ENCODE peak calls at places on chromosome 17, in four cellular contexts. One of them, this sample, is unnamed.
A peak's percentile ranks its signal among the peaks of the same experiment; 100 is the strongest.

GRCh38 chr17:59388070-59388556 is 56.7 kb downstream of the YPEL2 start:
- DNase-seq in GM13977: no peak
- DNase-seq in tibial nerve: no peak
- DNase-seq in body of pancreas: no peak
- DNase-seq in this sample: no peak

GRCh38 chr17:10226930-10227695 is 28.7 kb upstream of the GAS7 start:
- DNase-seq in GM13977: peak; percentile 74
- DNase-seq in tibial nerve: no peak
- DNase-seq in body of pancreas: peak; percentile 41
- DNase-seq in this sample: no peak

GRCh38 chr17:17888821-17889220 is 52.0 kb upstream of the SREBF1 start:
- DNase-seq in GM13977: no peak
- DNase-seq in tibial nerve: no peak
- DNase-seq in body of pancreas: no peak
- DNase-seq in this sample: no peak

GRCh38 chr17:4592240-4593005 is 8.1 kb downstream of the SMTNL2 start:
- DNase-seq in GM13977: no peak
- DNase-seq in tibial nerve: no peak
- DNase-seq in body of pancreas: no peak
- DNase-seq in this sample: no peak

GRCh38 chr17:17921192-17922082 is 50.8 kb downstream of the TOM1L2 start:
- DNase-seq in GM13977: no peak
- DNase-seq in tibial nerve: no peak
- DNase-seq in body of pancreas: no peak
- DNase-seq in this sample: peak; percentile 97

GRCh38 chr17:81338301-81339179 is 43.4 kb upstream of the SLC38A10 start:
- DNase-seq in GM13977: no peak
- DNase-seq in tibial nerve: no peak
- DNase-seq in body of pancreas: peak; percentile 41
- DNase-seq in this sample: no peak

GRCh38 chr17:73232587-73233373 is 28.9 kb downstream of the CPSF4L start:
- DNase-seq in GM13977: peak; percentile 53
- DNase-seq in tibial nerve: no peak
- DNase-seq in body of pancreas: peak; percentile 54
- DNase-seq in this sample: peak; percentile 15

GRCh38 chr17:20935740-20936139 is 107.1 kb downstream of the USP22 start:
- DNase-seq in GM13977: no peak
- DNase-seq in tibial nerve: no peak
- DNase-seq in body of pancreas: no peak
- DNase-seq in this sample: peak; percentile 60

GRCh38 chr17:17917394-17917793 is 54.8 kb downstream of the TOM1L2 start:
- DNase-seq in GM13977: no peak
- DNase-seq in tibial nerve: no peak
- DNase-seq in body of pancreas: no peak
- DNase-seq in this sample: peak; percentile 58

GRCh38 chr17:48003686-48004120 is 32.8 kb downstream of the CDK5RAP3 start:
- DNase-seq in GM13977: no peak
- DNase-seq in tibial nerve: no peak
- DNase-seq in body of pancreas: no peak
- DNase-seq in this sample: no peak

GRCh38 chr17:79182176-79183160 is 107.8 kb downstream of the ENGASE start:
- DNase-seq in GM13977: no peak
- DNase-seq in tibial nerve: no peak
- DNase-seq in body of pancreas: no peak
- DNase-seq in this sample: no peak

GRCh38 chr17:17847726-17848125 is 10.9 kb upstream of the SREBF1 start:
- DNase-seq in GM13977: no peak
- DNase-seq in tibial nerve: no peak
- DNase-seq in body of pancreas: no peak
- DNase-seq in this sample: no peak

GRCh38 chr17:77840156-77840555 is 118.3 kb upstream of the TNRC6C start:
- DNase-seq in GM13977: no peak
- DNase-seq in tibial nerve: no peak
- DNase-seq in body of pancreas: peak; percentile 46
- DNase-seq in this sample: no peak

GRCh38 chr17:75645889-75646625 is 12.8 kb downstream of the SMIM5 start:
- DNase-seq in GM13977: peak; percentile 69
- DNase-seq in tibial nerve: no peak
- DNase-seq in body of pancreas: peak; percentile 94
- DNase-seq in this sample: no peak

GRCh38 chr17:72125742-72126141 is 4.9 kb downstream of the SOX9 start:
- DNase-seq in GM13977: no peak
- DNase-seq in tibial nerve: no peak
- DNase-seq in body of pancreas: no peak
- DNase-seq in this sample: no peak

GRCh38 chr17:54270499-54270898 is 447.8 kb downstream of the KIF2B start:
- DNase-seq in GM13977: no peak
- DNase-seq in tibial nerve: no peak
- DNase-seq in body of pancreas: no peak
- DNase-seq in this sample: no peak

GRCh38 chr17:56475121-56475520 is 118.4 kb upstream of the NOG start:
- DNase-seq in GM13977: no peak
- DNase-seq in tibial nerve: no peak
- DNase-seq in body of pancreas: no peak
- DNase-seq in this sample: no peak

GRCh38 chr17:41919165-41919817 is 540 bp upstream of the ACLY start:
- DNase-seq in GM13977: no peak
- DNase-seq in tibial nerve: peak; percentile 41
- DNase-seq in body of pancreas: no peak
- DNase-seq in this sample: no peak

GRCh38 chr17:43760254-43760852 is 1.8 kb upstream of the SOST start:
- DNase-seq in GM13977: peak; percentile 92
- DNase-seq in tibial nerve: peak; percentile 84
- DNase-seq in body of pancreas: peak; percentile 98
- DNase-seq in this sample: peak; percentile 88
- TF ChIP-seq CTCF in GM13977: peak; percentile 99
- TF ChIP-seq CTCF in tibial nerve: peak; percentile 97
- TF ChIP-seq CTCF in body of pancreas: peak; percentile 100
- TF ChIP-seq CTCF in this sample: peak; percentile 99

DNA sequence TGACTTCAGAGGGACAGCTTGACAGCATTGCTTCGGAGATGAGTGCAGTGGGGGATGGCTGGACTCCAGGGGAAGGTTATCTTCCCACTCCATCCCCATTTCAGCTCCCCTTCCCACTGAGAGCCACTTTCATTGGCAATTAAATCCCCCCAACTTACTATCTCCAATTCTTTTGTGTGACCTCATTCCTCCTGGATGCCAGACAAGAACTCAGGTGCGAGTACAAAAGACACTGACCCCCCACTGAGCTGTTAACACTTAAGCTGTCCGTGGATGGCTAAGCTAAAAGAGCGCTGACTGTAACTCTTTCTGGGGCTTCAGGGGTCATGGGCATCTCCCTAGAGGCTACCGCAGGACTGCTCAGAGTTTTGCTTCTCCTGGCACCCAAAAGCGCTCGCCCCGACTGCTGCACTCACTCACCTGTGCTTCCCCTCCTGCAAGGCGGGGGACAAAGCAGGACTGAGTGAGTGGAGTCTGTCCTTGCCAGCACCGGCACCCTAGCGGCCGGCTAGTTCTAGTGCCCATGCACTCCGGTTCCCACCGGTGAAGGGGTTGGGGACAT is 44.8 kb upstream of the FBXO47 start:
- DNase-seq in GM13977: no peak
- DNase-seq in tibial nerve: no peak
- DNase-seq in body of pancreas: peak; percentile 25
- DNase-seq in this sample: no peak
- TF ChIP-seq CTCF in GM13977: no peak
- TF ChIP-seq CTCF in tibial nerve: no peak
- TF ChIP-seq CTCF in body of pancreas: peak; percentile 15
- TF ChIP-seq CTCF in this sample: peak; percentile 2

GRCh38 chr17:68863091-68863652 is 92.0 kb downstream of the ABCA8 start:
- DNase-seq in GM13977: no peak
- DNase-seq in tibial nerve: no peak
- DNase-seq in body of pancreas: no peak
- DNase-seq in this sample: no peak
- TF ChIP-seq CTCF in GM13977: no peak
- TF ChIP-seq CTCF in tibial nerve: no peak
- TF ChIP-seq CTCF in body of pancreas: no peak
- TF ChIP-seq CTCF in this sample: no peak

GRCh38 chr17:44733753-44734152 is 25.0 kb upstream of the ADAM11 start:
- DNase-seq in GM13977: no peak
- DNase-seq in tibial nerve: no peak
- DNase-seq in body of pancreas: no peak
- DNase-seq in this sample: no peak
- TF ChIP-seq CTCF in GM13977: peak; percentile 30
- TF ChIP-seq CTCF in tibial nerve: no peak
- TF ChIP-seq CTCF in body of pancreas: no peak
- TF ChIP-seq CTCF in this sample: no peak

GRCh38 chr17:31061678-31062077 is 33.1 kb upstream of the NF1 start:
- DNase-seq in GM13977: no peak
- DNase-seq in tibial nerve: no peak
- DNase-seq in body of pancreas: no peak
- DNase-seq in this sample: no peak
- TF ChIP-seq CTCF in GM13977: peak; percentile 33
- TF ChIP-seq CTCF in tibial nerve: no peak
- TF ChIP-seq CTCF in body of pancreas: no peak
- TF ChIP-seq CTCF in this sample: no peak

GRCh38 chr17:306116-306515 is 46.5 kb downstream of the RPH3AL start:
- DNase-seq in GM13977: no peak
- DNase-seq in tibial nerve: no peak
- DNase-seq in body of pancreas: peak; percentile 4
- DNase-seq in this sample: no peak
- TF ChIP-seq CTCF in GM13977: no peak
- TF ChIP-seq CTCF in tibial nerve: no peak
- TF ChIP-seq CTCF in body of pancreas: no peak
- TF ChIP-seq CTCF in this sample: no peak

DNA sequence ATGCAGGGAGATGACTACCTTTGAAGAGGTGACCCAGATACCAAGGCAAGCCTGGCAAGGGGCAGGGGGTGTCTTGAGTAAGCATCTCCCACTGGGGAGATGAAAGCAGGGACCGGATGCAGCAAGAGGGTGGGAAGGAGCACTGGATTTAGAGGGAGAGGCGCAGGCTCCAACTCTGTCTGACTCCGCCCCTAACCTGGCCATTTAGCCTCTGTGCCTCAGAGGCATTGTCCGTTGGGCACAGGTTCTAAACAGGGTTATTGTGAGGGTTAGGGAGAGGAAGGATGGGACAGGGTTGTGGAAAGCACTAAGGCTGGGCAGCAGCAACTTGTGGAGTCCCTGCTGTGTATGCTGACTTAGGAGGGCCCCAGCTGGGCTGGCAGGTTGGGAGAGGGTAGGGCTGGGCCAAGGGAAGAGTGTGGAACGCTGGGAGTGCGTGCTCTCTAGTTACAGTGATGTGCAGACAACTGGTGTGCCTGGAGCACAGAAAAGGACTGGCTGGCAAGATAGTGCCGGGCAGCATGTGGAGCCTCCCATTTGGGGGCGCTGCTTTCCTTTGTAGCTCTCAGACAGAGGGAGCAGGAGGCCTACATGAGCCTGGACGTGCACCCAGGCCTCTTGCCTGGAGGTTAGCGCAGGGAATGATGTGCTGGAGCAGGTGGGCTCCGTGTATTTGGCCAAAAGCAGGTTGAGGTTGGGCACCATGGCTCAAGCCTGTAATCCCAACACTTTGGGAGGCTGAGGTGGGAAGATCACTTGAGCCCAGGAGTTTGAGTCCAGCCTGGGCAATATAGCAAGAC is 26.2 kb downstream of the TBX2 start:
- DNase-seq in GM13977: no peak
- DNase-seq in tibial nerve: no peak
- DNase-seq in body of pancreas: no peak
- DNase-seq in this sample: no peak
- TF ChIP-seq CTCF in GM13977: no peak
- TF ChIP-seq CTCF in tibial nerve: no peak
- TF ChIP-seq CTCF in body of pancreas: no peak
- TF ChIP-seq CTCF in this sample: no peak

DNA sequence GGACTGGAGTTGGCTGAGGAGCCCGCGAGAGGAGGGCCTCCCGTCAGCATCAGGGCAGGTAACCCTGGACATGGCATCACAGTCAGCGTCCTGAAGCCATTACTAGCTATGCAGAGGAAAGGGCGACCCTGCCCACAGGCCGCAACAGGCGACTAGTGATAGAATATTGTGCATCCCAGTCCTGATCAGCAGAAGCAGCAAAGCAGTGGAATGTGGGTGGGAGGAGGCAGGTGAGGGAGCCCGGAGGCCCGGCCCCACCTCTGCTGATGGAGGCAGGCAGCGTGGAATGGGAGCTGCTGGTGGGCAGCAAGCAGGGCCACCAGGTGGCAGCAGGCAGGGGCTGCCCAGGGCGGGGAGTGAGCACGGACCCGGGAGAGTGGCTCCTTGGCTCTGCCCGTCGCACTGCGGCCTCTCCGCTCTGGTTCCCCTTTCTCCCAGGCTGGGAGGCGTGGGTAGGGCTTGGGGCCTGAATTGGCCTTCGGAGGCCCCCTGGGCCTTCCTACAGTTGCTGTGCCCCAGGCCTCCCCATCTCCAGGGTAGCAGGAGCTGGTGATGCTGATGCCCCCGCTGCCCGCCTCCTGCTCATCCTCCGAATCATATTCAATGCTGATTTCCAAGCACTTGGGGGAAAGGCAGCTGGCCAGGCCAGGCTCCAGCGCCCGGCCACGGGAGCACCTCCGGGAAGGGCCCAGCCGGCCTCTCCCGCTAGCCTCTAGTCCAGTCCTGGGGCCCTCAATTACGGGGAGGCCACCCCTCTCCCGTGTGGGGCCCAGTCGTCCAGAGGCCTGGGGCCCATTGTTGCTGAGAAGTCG is 20.2 kb downstream of the TSPOAP1 start:
- DNase-seq in GM13977: no peak
- DNase-seq in tibial nerve: no peak
- DNase-seq in body of pancreas: no peak
- DNase-seq in this sample: no peak
- TF ChIP-seq CTCF in GM13977: peak; percentile 43
- TF ChIP-seq CTCF in tibial nerve: no peak
- TF ChIP-seq CTCF in body of pancreas: peak; percentile 43
- TF ChIP-seq CTCF in this sample: peak; percentile 28

DNA sequence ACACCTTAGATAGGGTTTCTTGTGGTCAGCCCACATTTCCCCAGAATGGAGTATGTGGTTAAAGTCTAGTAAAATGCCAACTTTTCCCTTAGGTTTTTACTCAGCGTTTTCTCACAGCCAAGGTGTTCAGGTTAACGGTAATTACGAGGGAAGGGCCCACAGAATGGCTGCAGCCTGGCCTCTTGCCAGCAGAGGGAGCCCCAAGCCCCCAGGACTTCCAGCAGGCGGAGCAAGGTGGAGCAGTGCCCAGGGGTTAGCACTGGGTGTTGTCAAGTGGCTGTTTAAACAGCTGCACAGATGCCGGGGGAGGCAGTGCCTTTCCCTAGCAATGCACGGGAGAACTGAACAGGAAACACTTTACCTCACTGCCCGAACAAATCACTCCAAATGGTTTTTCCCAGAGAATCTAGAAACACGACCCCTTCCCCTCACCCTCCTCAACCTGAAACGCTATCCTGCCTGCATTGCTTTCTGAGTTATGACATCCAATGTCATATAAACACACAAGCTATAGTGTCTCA is 6.6 kb downstream of the PHB1 start:
- DNase-seq in GM13977: peak; percentile 85
- DNase-seq in tibial nerve: peak; percentile 70
- DNase-seq in body of pancreas: peak; percentile 95
- DNase-seq in this sample: peak; percentile 35
- TF ChIP-seq CTCF in GM13977: peak; percentile 96
- TF ChIP-seq CTCF in tibial nerve: peak; percentile 87
- TF ChIP-seq CTCF in body of pancreas: peak; percentile 89
- TF ChIP-seq CTCF in this sample: peak; percentile 71

GRCh38 chr17:31902693-31903092 is 1.2 kb upstream of the UTP6 start:
- DNase-seq in GM13977: peak; percentile 29
- DNase-seq in tibial nerve: no peak
- DNase-seq in body of pancreas: no peak
- DNase-seq in this sample: no peak
- TF ChIP-seq CTCF in GM13977: no peak
- TF ChIP-seq CTCF in tibial nerve: no peak
- TF ChIP-seq CTCF in body of pancreas: no peak
- TF ChIP-seq CTCF in this sample: no peak

This sample was measured in AG10803.